ENCODE peak calls at places on chromosome 10, in six cellular contexts. Z is right lobe of liver, Q is T-helper 17 cell, O is small intestine, U is HepG2, N is right atrium auricular region. F is an unnamed sample. For H3K9me3, the result is how much of the 10 kb centered on the place peaks cover.

GRCh38 chr10:5002013-5002727 is 1.5 kb downstream of the AKR1C2 start:
- DNase-seq in Z (no peak), Q (no peak), O (no peak), U (no peak), N (no peak), F (no peak)

GRCh38 chr10:94002156-94002555 is 8.4 kb downstream of the PLCE1 start:
- DNase-seq in Z (no peak), Q (no peak), O (peak), U (no peak), N (no peak), F (peak)

GRCh38 chr10:110642980-110643655 is 1.0 kb upstream of the RBM20 start:
- DNase-seq in Z (no peak), Q (no peak), O (no peak), U (no peak), N (no peak), F (peak)

GRCh38 chr10:124006526-124006925 is 86.9 kb downstream of the CHST15 start:
- DNase-seq in Z (no peak), Q (no peak), O (no peak), U (no peak), N (no peak), F (no peak)

GRCh38 chr10:110502851-110503301 is 5.2 kb downstream of the DUSP5 start:
- DNase-seq in Z (peak), Q (no peak), O (peak), U (no peak), N (no peak), F (peak)

GRCh38 chr10:61905446-61905725 is 3.9 kb downstream of the ARID5B start:
- DNase-seq in Z (no peak), Q (no peak), O (peak), U (no peak), N (no peak), F (no peak)

GRCh38 chr10:131730771-131731497 is 169.9 kb upstream of the PPP2R2D start:
- DNase-seq in Z (no peak), Q (no peak), O (no peak), U (no peak), N (no peak), F (no peak)

GRCh38 chr10:114520453-114520852 is 116.2 kb upstream of the AFAP1L2 start:
- DNase-seq in Z (no peak), Q (no peak), O (peak), U (peak), N (no peak), F (no peak)

GRCh38 chr10:79407811-79408795 is 37.3 kb downstream of the ZCCHC24 start:
- DNase-seq in Z (peak), Q (no peak), O (no peak), U (no peak), N (no peak), F (peak)

GRCh38 chr10:93826355-93826754 is 67.4 kb upstream of the SLC35G1 start:
- DNase-seq in Z (no peak), Q (no peak), O (no peak), U (no peak), N (no peak), F (no peak)

GRCh38 chr10:30413996-30414576 is 19.9 kb upstream of the MAP3K8 start:
- DNase-seq in Z (no peak), Q (no peak), O (peak), U (peak), N (no peak), F (no peak)

DNA sequence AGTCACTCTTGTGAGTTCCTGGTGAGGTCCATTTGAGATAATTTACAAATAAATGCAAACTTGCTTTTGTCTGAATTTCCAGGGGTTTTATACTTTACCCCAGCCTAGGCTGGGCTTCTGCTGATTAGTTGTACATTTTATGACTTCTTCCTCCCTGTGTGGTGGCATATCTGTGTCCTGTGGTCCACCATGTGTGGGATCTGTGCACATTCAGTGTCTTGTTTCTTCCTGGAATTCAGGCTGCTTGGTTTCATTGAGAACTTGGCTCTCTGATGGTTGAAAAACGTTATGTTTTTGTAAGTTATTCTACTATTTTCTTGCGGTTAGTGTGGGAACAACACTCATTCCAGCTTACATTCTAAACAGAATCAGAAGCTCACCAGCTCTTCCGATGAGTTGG is 523.4 kb upstream of the PFKP start:
- DNase-seq in Z (no peak), Q (no peak), O (no peak), U (no peak), N (no peak), F (no peak)
- H3K9me3 ChIP-seq in Z (under half), Q (under half), O (under half), U (under half), N (under half), F (under half)

DNA sequence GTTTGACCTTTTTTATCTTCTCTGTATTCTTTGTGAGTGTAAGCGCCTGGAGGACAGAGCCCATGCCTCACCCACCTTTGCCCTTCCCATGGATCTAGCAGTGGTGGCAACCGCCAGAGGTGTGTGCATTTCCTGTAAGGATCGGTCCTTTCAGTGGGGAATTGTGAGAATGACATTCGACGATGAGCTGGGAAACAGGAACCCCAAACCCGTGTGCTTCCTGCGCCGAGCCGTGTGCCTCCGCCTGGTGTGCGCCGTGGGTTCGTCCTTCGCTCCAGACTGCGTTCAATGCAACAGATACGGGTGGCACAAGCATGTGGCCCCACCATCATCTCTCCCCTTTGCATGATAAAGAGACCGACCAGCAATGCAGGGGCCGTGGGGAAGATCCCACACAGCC is 1.7 kb upstream of the DIP2C start:
- DNase-seq in Z (no peak), Q (no peak), O (no peak), U (no peak), N (no peak), F (no peak)
- H3K9me3 ChIP-seq in Z (under half), Q (under half), O (under half), U (under half), N (under half), F (under half)

GRCh38 chr10:1561731-1562337 is 175.5 kb downstream of the ADARB2 start:
- DNase-seq in Z (no peak), Q (no peak), O (no peak), U (no peak), N (no peak), F (no peak)
- H3K9me3 ChIP-seq in Z (under half), Q (under half), O (under half), U (under half), N (under half), F (under half)

GRCh38 chr10:1579671-1580070 is 157.7 kb downstream of the ADARB2 start:
- DNase-seq in Z (no peak), Q (no peak), O (no peak), U (no peak), N (no peak), F (no peak)
- H3K9me3 ChIP-seq in Z (under half), Q (under half), O (under half), U (under half), N (under half), F (under half)

GRCh38 chr10:37681617-37681999 is 175.8 kb downstream of the ZNF248 start:
- DNase-seq in Z (no peak), Q (no peak), O (no peak), U (no peak), N (no peak), F (no peak)

GRCh38 chr10:37680716-37681616 is 176.4 kb downstream of the ZNF248 start:
- DNase-seq in Z (no peak), Q (no peak), O (no peak), U (no peak), N (no peak), F (peak)

GRCh38 chr10:37680243-37680683 is 177.1 kb downstream of the ZNF248 start:
- DNase-seq in Z (no peak), Q (no peak), O (no peak), U (no peak), N (no peak), F (no peak)

GRCh38 chr10:37682617-37683016 is 174.8 kb downstream of the ZNF248 start:
- DNase-seq in Z (no peak), Q (no peak), O (no peak), U (no peak), N (no peak), F (peak)

GRCh38 chr10:37679465-37679864 is 177.9 kb downstream of the ZNF248 start:
- DNase-seq in Z (no peak), Q (no peak), O (no peak), U (no peak), N (no peak), F (no peak)
- H3K9me3 ChIP-seq in Z (under half), Q (under half), O (under half), U (under half), N (under half), F (under half)